ENCODE peak calls at places on chromosomes 6 and 20, in five cellular contexts. One of them, this sample, is unnamed.

GRCh38 chr6:28269492-28269891 is 2.5 kb downstream of the ZSCAN26 start:
- DNase-seq in T-helper 1 cell: peak; percentile 25
- DNase-seq in HS-5: peak; percentile 63
- DNase-seq in kidney tubule cell: peak; percentile 94
- DNase-seq in HEK293T: no peak
- DNase-seq in this sample: no peak

GRCh38 chr6:53682654-53683053 is 17.1 kb upstream of the KLHL31 start:
- DNase-seq in T-helper 1 cell: no peak
- DNase-seq in HS-5: no peak
- DNase-seq in kidney tubule cell: no peak
- DNase-seq in HEK293T: no peak
- DNase-seq in this sample: no peak

GRCh38 chr6:158474961-158475343 is 84.9 kb upstream of the TMEM181 start:
- DNase-seq in T-helper 1 cell: no peak
- DNase-seq in HS-5: peak; percentile 30
- DNase-seq in kidney tubule cell: no peak
- DNase-seq in HEK293T: no peak
- DNase-seq in this sample: peak; percentile 95

GRCh38 chr6:137772541-137773289 is 94.3 kb upstream of the TNFAIP3 start:
- DNase-seq in T-helper 1 cell: no peak
- DNase-seq in HS-5: no peak
- DNase-seq in kidney tubule cell: no peak
- DNase-seq in HEK293T: no peak
- DNase-seq in this sample: no peak

GRCh38 chr20:63680857-63681608 is 15.4 kb upstream of the TNFRSF6B start:
- DNase-seq in T-helper 1 cell: no peak
- DNase-seq in HS-5: no peak
- DNase-seq in kidney tubule cell: no peak
- DNase-seq in HEK293T: no peak
- DNase-seq in this sample: no peak

GRCh38 chr20:33675127-33675954 is 1.1 kb upstream of the NECAB3 start:
- DNase-seq in T-helper 1 cell: no peak
- DNase-seq in HS-5: no peak
- DNase-seq in kidney tubule cell: no peak
- DNase-seq in HEK293T: no peak
- DNase-seq in this sample: peak; percentile 53

GRCh38 chr6:163099621-163100171 is 314.8 kb upstream of the QKI start:
- DNase-seq in T-helper 1 cell: no peak
- DNase-seq in HS-5: no peak
- DNase-seq in kidney tubule cell: no peak
- DNase-seq in HEK293T: no peak
- DNase-seq in this sample: no peak

GRCh38 chr6:36349240-36349639 is 12.6 kb upstream of the BNIP5 start:
- DNase-seq in T-helper 1 cell: no peak
- DNase-seq in HS-5: no peak
- DNase-seq in kidney tubule cell: peak; percentile 35
- DNase-seq in HEK293T: no peak
- DNase-seq in this sample: peak; percentile 96

GRCh38 chr6:67558985-67559384 is 1076.1 kb upstream of the ADGRB3 start:
- DNase-seq in T-helper 1 cell: no peak
- DNase-seq in HS-5: no peak
- DNase-seq in kidney tubule cell: no peak
- DNase-seq in HEK293T: no peak
- DNase-seq in this sample: no peak

GRCh38 chr6:107698146-107698545 is 126.0 kb downstream of the SCML4 start:
- DNase-seq in T-helper 1 cell: no peak
- DNase-seq in HS-5: peak; percentile 75
- DNase-seq in kidney tubule cell: peak; percentile 79
- DNase-seq in HEK293T: no peak
- DNase-seq in this sample: no peak

GRCh38 chr20:1313236-1313964 is 15.5 kb downstream of the SDCBP2 start:
- DNase-seq in T-helper 1 cell: peak; percentile 45
- DNase-seq in HS-5: no peak
- DNase-seq in kidney tubule cell: peak; percentile 70
- DNase-seq in HEK293T: peak; percentile 81
- DNase-seq in this sample: peak; percentile 92

GRCh38 chr20:25196701-25197120 is 1.2 kb downstream of the ENTPD6 start:
- DNase-seq in T-helper 1 cell: no peak
- DNase-seq in HS-5: no peak
- DNase-seq in kidney tubule cell: no peak
- DNase-seq in HEK293T: peak; percentile 29
- DNase-seq in this sample: peak; percentile 80

GRCh38 chr20:62277253-62277652 is 25.5 kb upstream of the ADRM1 start:
- DNase-seq in T-helper 1 cell: no peak
- DNase-seq in HS-5: no peak
- DNase-seq in kidney tubule cell: no peak
- DNase-seq in HEK293T: no peak
- DNase-seq in this sample: no peak

GRCh38 chr6:157644043-157644810 is 178.8 kb upstream of the SNX9 start:
- DNase-seq in T-helper 1 cell: no peak
- DNase-seq in HS-5: no peak
- DNase-seq in kidney tubule cell: no peak
- DNase-seq in HEK293T: no peak
- DNase-seq in this sample: peak; percentile 63

GRCh38 chr6:143457563-143458359 is 7.2 kb downstream of the PEX3 start:
- DNase-seq in T-helper 1 cell: no peak
- DNase-seq in HS-5: peak; percentile 34
- DNase-seq in kidney tubule cell: peak; percentile 46
- DNase-seq in HEK293T: no peak
- DNase-seq in this sample: no peak

GRCh38 chr6:66429220-66429619 is 722.2 kb upstream of the EYS start:
- DNase-seq in T-helper 1 cell: no peak
- DNase-seq in HS-5: peak; percentile 74
- DNase-seq in kidney tubule cell: no peak
- DNase-seq in HEK293T: no peak
- DNase-seq in this sample: no peak

GRCh38 chr6:37990762-37991525 is 171.4 kb downstream of the ZFAND3 start:
- DNase-seq in T-helper 1 cell: no peak
- DNase-seq in HS-5: peak; percentile 58
- DNase-seq in kidney tubule cell: peak; percentile 78
- DNase-seq in HEK293T: no peak
- DNase-seq in this sample: peak; percentile 48

GRCh38 chr6:169185692-169186485 is 67.8 kb downstream of the THBS2 start:
- DNase-seq in T-helper 1 cell: no peak
- DNase-seq in HS-5: no peak
- DNase-seq in kidney tubule cell: no peak
- DNase-seq in HEK293T: no peak
- DNase-seq in this sample: no peak

GRCh38 chr6:89792881-89793280 is 26.7 kb downstream of the MDN1 start:
- DNase-seq in T-helper 1 cell: peak; percentile 44
- DNase-seq in HS-5: no peak
- DNase-seq in kidney tubule cell: peak; percentile 48
- DNase-seq in HEK293T: peak; percentile 51
- DNase-seq in this sample: peak; percentile 52

GRCh38 chr20:9280654-9281053 is 211.8 kb downstream of the PLCB4 start:
- DNase-seq in T-helper 1 cell: no peak
- DNase-seq in HS-5: no peak
- DNase-seq in kidney tubule cell: no peak
- DNase-seq in HEK293T: no peak
- DNase-seq in this sample: peak; percentile 94

GRCh38 chr6:100504786-100505737 is 40.3 kb upstream of the SIM1 start:
- DNase-seq in T-helper 1 cell: no peak
- DNase-seq in HS-5: peak; percentile 79
- DNase-seq in kidney tubule cell: peak; percentile 84
- DNase-seq in HEK293T: no peak
- DNase-seq in this sample: no peak

GRCh38 chr6:62808575-62809293 is 402.5 kb upstream of the FKBP1C start:
- DNase-seq in T-helper 1 cell: no peak
- DNase-seq in HS-5: no peak
- DNase-seq in kidney tubule cell: peak; percentile 48
- DNase-seq in HEK293T: no peak
- DNase-seq in this sample: no peak

GRCh38 chr6:170091639-170092579 is 199.0 kb downstream of the DLL1 start:
- DNase-seq in T-helper 1 cell: no peak
- DNase-seq in HS-5: no peak
- DNase-seq in kidney tubule cell: no peak
- DNase-seq in HEK293T: no peak
- DNase-seq in this sample: no peak

GRCh38 chr6:35931120-35931561 is 10.2 kb upstream of the SRPK1 start:
- DNase-seq in T-helper 1 cell: no peak
- DNase-seq in HS-5: no peak
- DNase-seq in kidney tubule cell: no peak
- DNase-seq in HEK293T: no peak
- DNase-seq in this sample: peak; percentile 64

GRCh38 chr20:46286977-46287376 is 21.3 kb downstream of the CDH22 start:
- DNase-seq in T-helper 1 cell: no peak
- DNase-seq in HS-5: no peak
- DNase-seq in kidney tubule cell: no peak
- DNase-seq in HEK293T: no peak
- DNase-seq in this sample: no peak

GRCh38 chr6:36120539-36120938 is 9.8 kb upstream of the MAPK13 start:
- DNase-seq in T-helper 1 cell: peak; percentile 84
- DNase-seq in HS-5: no peak
- DNase-seq in kidney tubule cell: peak; percentile 4
- DNase-seq in HEK293T: no peak
- DNase-seq in this sample: peak; percentile 59

GRCh38 chr6:63529498-63529897 is 42.8 kb upstream of the LOC128125822 start:
- DNase-seq in T-helper 1 cell: peak; percentile 69
- DNase-seq in HS-5: no peak
- DNase-seq in kidney tubule cell: no peak
- DNase-seq in HEK293T: no peak
- DNase-seq in this sample: no peak

GRCh38 chr20:46229478-46229877 is 78.8 kb downstream of the CDH22 start:
- DNase-seq in T-helper 1 cell: no peak
- DNase-seq in HS-5: no peak
- DNase-seq in kidney tubule cell: no peak
- DNase-seq in HEK293T: no peak
- DNase-seq in this sample: no peak

GRCh38 chr6:42200035-42200434 is 5.3 kb upstream of the GUCA1B start:
- DNase-seq in T-helper 1 cell: no peak
- DNase-seq in HS-5: peak; percentile 90
- DNase-seq in kidney tubule cell: peak; percentile 87
- DNase-seq in HEK293T: no peak
- DNase-seq in this sample: peak; percentile 32

GRCh38 chr6:56756791-56757582 is 114.3 kb upstream of the DST start:
- DNase-seq in T-helper 1 cell: no peak
- DNase-seq in HS-5: no peak
- DNase-seq in kidney tubule cell: no peak
- DNase-seq in HEK293T: no peak
- DNase-seq in this sample: peak; percentile 39

GRCh38 chr6:149248688-149249369 is 68.7 kb upstream of the TAB2 start:
- DNase-seq in T-helper 1 cell: peak; percentile 64
- DNase-seq in HS-5: no peak
- DNase-seq in kidney tubule cell: no peak
- DNase-seq in HEK293T: no peak
- DNase-seq in this sample: no peak

GRCh38 chr20:57560554-57561355 is at the start of gene PCK1:
- DNase-seq in T-helper 1 cell: no peak
- DNase-seq in HS-5: no peak
- DNase-seq in kidney tubule cell: peak; percentile 92
- DNase-seq in HEK293T: peak; percentile 25
- DNase-seq in this sample: peak; percentile 75

GRCh38 chr6:155493694-155494143 is 38.1 kb upstream of the NOX3 start:
- DNase-seq in T-helper 1 cell: peak; percentile 40
- DNase-seq in HS-5: peak; percentile 96
- DNase-seq in kidney tubule cell: peak; percentile 99
- DNase-seq in HEK293T: no peak
- DNase-seq in this sample: no peak

GRCh38 chr6:158211273-158212055 is 43.3 kb downstream of the GTF2H5 start:
- DNase-seq in T-helper 1 cell: peak; percentile 73
- DNase-seq in HS-5: peak; percentile 58
- DNase-seq in kidney tubule cell: no peak
- DNase-seq in HEK293T: no peak
- DNase-seq in this sample: no peak

GRCh38 chr6:110233769-110234374 is 53.6 kb downstream of the CDC40 start:
- DNase-seq in T-helper 1 cell: peak; percentile 49
- DNase-seq in HS-5: no peak
- DNase-seq in kidney tubule cell: peak; percentile 24
- DNase-seq in HEK293T: no peak
- DNase-seq in this sample: no peak

GRCh38 chr6:57162516-57162915 is 9.6 kb upstream of the BAG2 start:
- DNase-seq in T-helper 1 cell: no peak
- DNase-seq in HS-5: no peak
- DNase-seq in kidney tubule cell: no peak
- DNase-seq in HEK293T: no peak
- DNase-seq in this sample: peak; percentile 78

GRCh38 chr6:52310932-52311331 is 26.4 kb upstream of the MCM3 start:
- DNase-seq in T-helper 1 cell: no peak
- DNase-seq in HS-5: no peak
- DNase-seq in kidney tubule cell: no peak
- DNase-seq in HEK293T: no peak
- DNase-seq in this sample: no peak

This sample was measured in NCI-H69.